ENCODE peak calls at places on chromosomes 16 and 17, in six cellular contexts. One of them, this sample, is unnamed.

GRCh38 chr16:83517398-83517797 is 290.4 kb upstream of the HSBP1 start:
- DNase-seq in neural progenitor cell: no peak
- DNase-seq in tibial nerve: no peak
- DNase-seq in AG09309: no peak
- DNase-seq in fibroblast of mammary gland: no peak
- DNase-seq in Caco-2: no peak
- DNase-seq in this sample: no peak

GRCh38 chr16:87463722-87464690 is 28.8 kb downstream of the ZCCHC14 start:
- DNase-seq in neural progenitor cell: no peak
- DNase-seq in fibroblast of mammary gland: peak
- DNase-seq in Caco-2: no peak
- DNase-seq in tibial nerve: peak
- DNase-seq in AG09309: peak
- DNase-seq in this sample: no peak

GRCh38 chr16:84062734-84063640 is 20.4 kb upstream of the SLC38A8 start:
- DNase-seq in neural progenitor cell: peak
- DNase-seq in AG09309: peak
- DNase-seq in fibroblast of mammary gland: peak
- DNase-seq in Caco-2: peak
- DNase-seq in tibial nerve: peak
- DNase-seq in this sample: no peak

GRCh38 chr17:57869599-57870282 is 19.9 kb upstream of the MRPS23 start:
- DNase-seq in Caco-2: no peak
- DNase-seq in neural progenitor cell: no peak
- DNase-seq in AG09309: peak
- DNase-seq in fibroblast of mammary gland: peak
- DNase-seq in tibial nerve: no peak
- DNase-seq in this sample: peak

GRCh38 chr17:45825792-45826191 is 18.9 kb upstream of the SPPL2C start:
- DNase-seq in tibial nerve: no peak
- DNase-seq in AG09309: no peak
- DNase-seq in Caco-2: no peak
- DNase-seq in fibroblast of mammary gland: no peak
- DNase-seq in neural progenitor cell: no peak
- DNase-seq in this sample: no peak

GRCh38 chr16:84618428-84619102 is 687 bp upstream of the COTL1 start:
- DNase-seq in AG09309: peak
- DNase-seq in tibial nerve: no peak
- DNase-seq in neural progenitor cell: peak
- DNase-seq in fibroblast of mammary gland: peak
- DNase-seq in Caco-2: peak
- DNase-seq in this sample: peak

GRCh38 chr17:69882281-69882680 is 192.7 kb upstream of the KCNJ16 start:
- DNase-seq in Caco-2: no peak
- DNase-seq in tibial nerve: no peak
- DNase-seq in neural progenitor cell: no peak
- DNase-seq in fibroblast of mammary gland: no peak
- DNase-seq in AG09309: no peak
- DNase-seq in this sample: no peak

GRCh38 chr17:7177210-7177953 is 1.8 kb downstream of the ASGR1 start:
- DNase-seq in AG09309: peak
- DNase-seq in neural progenitor cell: peak
- DNase-seq in fibroblast of mammary gland: peak
- DNase-seq in tibial nerve: peak
- DNase-seq in Caco-2: peak
- DNase-seq in this sample: no peak

GRCh38 chr16:27110524-27110896 is 43.8 kb downstream of the C16orf82 start:
- DNase-seq in neural progenitor cell: no peak
- DNase-seq in fibroblast of mammary gland: no peak
- DNase-seq in tibial nerve: no peak
- DNase-seq in AG09309: no peak
- DNase-seq in Caco-2: no peak
- DNase-seq in this sample: no peak

GRCh38 chr16:30186782-30187555 is 3.6 kb downstream of the CORO1A start:
- DNase-seq in neural progenitor cell: peak
- DNase-seq in fibroblast of mammary gland: peak
- DNase-seq in Caco-2: peak
- DNase-seq in tibial nerve: peak
- DNase-seq in AG09309: no peak
- DNase-seq in this sample: no peak

GRCh38 chr17:81400154-81400938 is 5.1 kb downstream of the BAHCC1 start:
- DNase-seq in Caco-2: no peak
- DNase-seq in neural progenitor cell: peak
- DNase-seq in tibial nerve: no peak
- DNase-seq in AG09309: no peak
- DNase-seq in fibroblast of mammary gland: no peak
- DNase-seq in this sample: no peak

GRCh38 chr16:67562526-67562917 is at the start of gene CTCF:
- DNase-seq in neural progenitor cell: peak
- DNase-seq in fibroblast of mammary gland: peak
- DNase-seq in Caco-2: peak
- DNase-seq in AG09309: no peak
- DNase-seq in tibial nerve: peak
- DNase-seq in this sample: no peak

GRCh38 chr17:58487589-58488427 is at the start of gene HSF5:
- DNase-seq in fibroblast of mammary gland: no peak
- DNase-seq in AG09309: no peak
- DNase-seq in neural progenitor cell: no peak
- DNase-seq in tibial nerve: no peak
- DNase-seq in Caco-2: no peak
- DNase-seq in this sample: no peak

GRCh38 chr16:55711959-55712876 is 56.4 kb downstream of the SLC6A2 start:
- DNase-seq in Caco-2: peak
- DNase-seq in tibial nerve: peak
- DNase-seq in neural progenitor cell: peak
- DNase-seq in AG09309: peak
- DNase-seq in fibroblast of mammary gland: peak
- DNase-seq in this sample: no peak

GRCh38 chr16:11624645-11625607 is 38.2 kb upstream of the LITAF start:
- DNase-seq in tibial nerve: no peak
- DNase-seq in neural progenitor cell: no peak
- DNase-seq in fibroblast of mammary gland: peak
- DNase-seq in Caco-2: no peak
- DNase-seq in AG09309: no peak
- DNase-seq in this sample: no peak

GRCh38 chr16:83963277-83964119 is 4.5 kb upstream of the NECAB2 start:
- DNase-seq in neural progenitor cell: no peak
- DNase-seq in fibroblast of mammary gland: no peak
- DNase-seq in Caco-2: no peak
- DNase-seq in AG09309: no peak
- DNase-seq in tibial nerve: no peak
- DNase-seq in this sample: no peak

GRCh38 chr17:41008811-41009210 is at the start of gene KRTAP3-1:
- DNase-seq in Caco-2: peak
- DNase-seq in tibial nerve: no peak
- DNase-seq in fibroblast of mammary gland: no peak
- DNase-seq in neural progenitor cell: no peak
- DNase-seq in AG09309: no peak
- DNase-seq in this sample: no peak

GRCh38 chr17:58172369-58173071 is 5.7 kb downstream of the OR4D2 start:
- DNase-seq in fibroblast of mammary gland: peak
- DNase-seq in neural progenitor cell: peak
- DNase-seq in tibial nerve: no peak
- DNase-seq in Caco-2: peak
- DNase-seq in AG09309: no peak
- DNase-seq in this sample: no peak

GRCh38 chr16:84617068-84617630 is 729 bp downstream of the COTL1 start:
- DNase-seq in AG09309: no peak
- DNase-seq in neural progenitor cell: peak
- DNase-seq in Caco-2: peak
- DNase-seq in fibroblast of mammary gland: no peak
- DNase-seq in tibial nerve: no peak
- DNase-seq in this sample: no peak

GRCh38 chr16:25771812-25772568 is 80.2 kb downstream of the HS3ST4 start:
- DNase-seq in Caco-2: no peak
- DNase-seq in neural progenitor cell: no peak
- DNase-seq in tibial nerve: no peak
- DNase-seq in fibroblast of mammary gland: no peak
- DNase-seq in AG09309: no peak
- DNase-seq in this sample: no peak

GRCh38 chr17:61843435-61843834 is 19.9 kb downstream of the BRIP1 start:
- DNase-seq in tibial nerve: no peak
- DNase-seq in fibroblast of mammary gland: no peak
- DNase-seq in Caco-2: no peak
- DNase-seq in AG09309: no peak
- DNase-seq in neural progenitor cell: no peak
- DNase-seq in this sample: no peak

GRCh38 chr17:11852911-11853310 is 144.4 kb downstream of the ZNF18 start:
- DNase-seq in AG09309: no peak
- DNase-seq in neural progenitor cell: no peak
- DNase-seq in Caco-2: no peak
- DNase-seq in fibroblast of mammary gland: no peak
- DNase-seq in tibial nerve: no peak
- DNase-seq in this sample: no peak

GRCh38 chr16:81838794-81839193 is 59.7 kb downstream of the PLCG2 start:
- DNase-seq in neural progenitor cell: no peak
- DNase-seq in AG09309: no peak
- DNase-seq in Caco-2: no peak
- DNase-seq in tibial nerve: no peak
- DNase-seq in fibroblast of mammary gland: peak
- DNase-seq in this sample: no peak

DNA sequence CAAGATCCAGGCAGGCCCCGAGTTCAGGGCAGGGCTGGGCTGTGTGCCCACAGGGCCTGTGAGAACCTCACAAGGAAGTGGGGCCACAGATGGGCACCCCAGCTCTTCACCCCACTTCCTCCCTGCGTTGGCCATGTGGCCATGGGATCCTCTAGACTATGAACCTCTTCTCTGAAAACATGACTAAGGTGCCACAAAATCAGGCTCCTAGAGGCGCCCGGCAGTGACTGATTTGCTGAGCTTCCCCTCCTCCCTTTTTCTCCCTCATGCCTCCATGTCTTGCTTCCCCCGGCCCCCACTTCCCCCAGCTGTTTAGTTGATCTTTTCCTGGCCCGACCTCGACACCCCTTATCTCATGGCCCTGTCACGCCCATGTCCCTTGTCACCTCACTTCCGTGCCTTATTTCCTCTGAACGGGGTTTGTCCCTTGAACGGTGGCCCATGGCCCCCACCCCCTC is 87.1 kb downstream of the KCNJ12 start:
- DNase-seq in fibroblast of mammary gland: no peak
- DNase-seq in AG09309: no peak
- DNase-seq in neural progenitor cell: no peak
- DNase-seq in Caco-2: no peak
- DNase-seq in tibial nerve: no peak
- DNase-seq in this sample: no peak
- H3K4me3 ChIP-seq in fibroblast of mammary gland: no peak
- H3K4me3 ChIP-seq in AG09309: no peak
- H3K4me3 ChIP-seq in neural progenitor cell: peak
- H3K4me3 ChIP-seq in Caco-2: no peak
- H3K4me3 ChIP-seq in tibial nerve: no peak
- H3K4me3 ChIP-seq in this sample: no peak

GRCh38 chr17:44543905-44544523 is 13.3 kb upstream of the FZD2 start:
- DNase-seq in AG09309: no peak
- DNase-seq in fibroblast of mammary gland: no peak
- DNase-seq in Caco-2: no peak
- DNase-seq in tibial nerve: no peak
- DNase-seq in neural progenitor cell: no peak
- DNase-seq in this sample: no peak

GRCh38 chr17:44548714-44549230 is 8.5 kb upstream of the FZD2 start:
- DNase-seq in AG09309: no peak
- DNase-seq in Caco-2: no peak
- DNase-seq in neural progenitor cell: no peak
- DNase-seq in fibroblast of mammary gland: no peak
- DNase-seq in tibial nerve: no peak
- DNase-seq in this sample: no peak

GRCh38 chr17:44547625-44548297 is 9.5 kb upstream of the FZD2 start:
- DNase-seq in tibial nerve: no peak
- DNase-seq in Caco-2: no peak
- DNase-seq in neural progenitor cell: peak
- DNase-seq in AG09309: no peak
- DNase-seq in fibroblast of mammary gland: no peak
- DNase-seq in this sample: no peak

GRCh38 chr17:44549736-44550135 is 7.5 kb upstream of the FZD2 start:
- DNase-seq in neural progenitor cell: peak
- DNase-seq in Caco-2: no peak
- DNase-seq in tibial nerve: no peak
- DNase-seq in AG09309: no peak
- DNase-seq in fibroblast of mammary gland: no peak
- DNase-seq in this sample: no peak

GRCh38 chr17:44546711-44547606 is 10.3 kb upstream of the FZD2 start:
- DNase-seq in AG09309: no peak
- DNase-seq in tibial nerve: no peak
- DNase-seq in Caco-2: no peak
- DNase-seq in neural progenitor cell: no peak
- DNase-seq in fibroblast of mammary gland: peak
- DNase-seq in this sample: no peak
- H3K4me3 ChIP-seq in AG09309: no peak
- H3K4me3 ChIP-seq in tibial nerve: no peak
- H3K4me3 ChIP-seq in Caco-2: no peak
- H3K4me3 ChIP-seq in neural progenitor cell: no peak
- H3K4me3 ChIP-seq in fibroblast of mammary gland: no peak
- H3K4me3 ChIP-seq in this sample: no peak

DNA sequence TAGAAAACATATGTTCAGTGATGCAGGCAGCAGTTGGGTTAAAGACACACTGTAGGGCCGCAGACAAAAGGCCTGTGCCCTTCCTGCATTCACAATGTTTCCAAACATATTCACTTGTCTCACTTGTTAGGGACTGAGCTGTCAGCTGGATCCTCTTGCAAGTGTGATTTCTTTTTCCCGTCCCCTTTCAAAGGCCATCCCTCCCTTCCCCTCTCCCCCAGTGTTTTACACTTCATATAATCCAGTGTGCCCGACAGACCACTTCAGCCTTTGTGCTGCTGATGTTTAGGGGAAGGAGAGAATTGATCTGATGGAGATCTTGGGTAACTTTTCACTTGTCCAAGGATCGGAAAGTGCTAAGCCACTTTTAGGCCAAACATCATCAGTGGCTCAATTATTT is 217.1 kb downstream of the FTO start:
- DNase-seq in fibroblast of mammary gland: no peak
- DNase-seq in Caco-2: no peak
- DNase-seq in neural progenitor cell: peak
- DNase-seq in AG09309: no peak
- DNase-seq in tibial nerve: no peak
- DNase-seq in this sample: no peak
- H3K4me3 ChIP-seq in fibroblast of mammary gland: no peak
- H3K4me3 ChIP-seq in Caco-2: no peak
- H3K4me3 ChIP-seq in neural progenitor cell: no peak
- H3K4me3 ChIP-seq in AG09309: no peak
- H3K4me3 ChIP-seq in tibial nerve: no peak
- H3K4me3 ChIP-seq in this sample: no peak

GRCh38 chr17:77428901-77429734 is 288.3 kb downstream of the SEC14L1 start:
- DNase-seq in Caco-2: no peak
- DNase-seq in neural progenitor cell: no peak
- DNase-seq in AG09309: no peak
- DNase-seq in fibroblast of mammary gland: no peak
- DNase-seq in tibial nerve: no peak
- DNase-seq in this sample: no peak

GRCh38 chr17:77429735-77429984 is 288.9 kb downstream of the SEC14L1 start:
- DNase-seq in tibial nerve: no peak
- DNase-seq in AG09309: no peak
- DNase-seq in fibroblast of mammary gland: no peak
- DNase-seq in neural progenitor cell: no peak
- DNase-seq in Caco-2: no peak
- DNase-seq in this sample: no peak

GRCh38 chr17:77432034-77432554 is 291.3 kb downstream of the SEC14L1 start:
- DNase-seq in fibroblast of mammary gland: no peak
- DNase-seq in neural progenitor cell: no peak
- DNase-seq in tibial nerve: no peak
- DNase-seq in Caco-2: no peak
- DNase-seq in AG09309: no peak
- DNase-seq in this sample: no peak

GRCh38 chr17:77428020-77428781 is 287.4 kb downstream of the SEC14L1 start:
- DNase-seq in Caco-2: no peak
- DNase-seq in neural progenitor cell: no peak
- DNase-seq in fibroblast of mammary gland: no peak
- DNase-seq in AG09309: no peak
- DNase-seq in tibial nerve: no peak
- DNase-seq in this sample: no peak

GRCh38 chr17:77429985-77430752 is 289.4 kb downstream of the SEC14L1 start:
- DNase-seq in AG09309: peak
- DNase-seq in fibroblast of mammary gland: peak
- DNase-seq in Caco-2: peak
- DNase-seq in neural progenitor cell: peak
- DNase-seq in tibial nerve: peak
- DNase-seq in this sample: peak
- H3K4me3 ChIP-seq in AG09309: no peak
- H3K4me3 ChIP-seq in fibroblast of mammary gland: no peak
- H3K4me3 ChIP-seq in Caco-2: no peak
- H3K4me3 ChIP-seq in neural progenitor cell: no peak
- H3K4me3 ChIP-seq in tibial nerve: no peak
- H3K4me3 ChIP-seq in this sample: no peak

This sample was measured in AG04449.